ENCODE peak calls at places on chromosomes 2 and 18, in four cellular contexts. Z, D, I and V are unnamed samples.

GRCh38 chr2:65231121-65231520 is 3.5 kb downstream of the ACTR2 start:
- DNase-seq in Z (no peak), D (no peak), I (no peak), V (no peak)

GRCh38 chr2:169146220-169146619 is 76.9 kb downstream of the DHRS9 start:
- DNase-seq in Z (no peak), D (no peak), I (no peak), V (no peak)

GRCh38 chr18:3703732-3704176 is 253.8 kb downstream of the TGIF1 start:
- DNase-seq in Z (peak; percentile 54), D (peak; percentile 63), I (peak; percentile 81), V (peak; percentile 56)

GRCh38 chr2:218301176-218301819 is 9.0 kb upstream of the TMBIM1 start:
- DNase-seq in Z (peak; percentile 87), D (peak; percentile 90), I (peak; percentile 96), V (peak; percentile 77)

GRCh38 chr2:174780191-174780590 is 15.9 kb upstream of the CHRNA1 start:
- DNase-seq in Z (no peak), D (no peak), I (no peak), V (no peak)

GRCh38 chr2:17758123-17758522 is 4.2 kb downstream of the GEN1 start:
- DNase-seq in Z (no peak), D (no peak), I (no peak), V (no peak)

GRCh38 chr2:43460141-43460540 is 135.7 kb downstream of the THADA start:
- DNase-seq in Z (no peak), D (no peak), I (no peak), V (no peak)

GRCh38 chr2:37379881-37380296 is 35.5 kb downstream of the QPCT start:
- DNase-seq in Z (no peak), D (no peak), I (no peak), V (no peak)

GRCh38 chr2:211033765-211034164 is 477.4 kb downstream of the CPS1 start:
- DNase-seq in Z (peak; percentile 22), D (no peak), I (peak; percentile 70), V (peak; percentile 50)

GRCh38 chr2:69036926-69037325 is 23.9 kb downstream of the ANTXR1 start:
- DNase-seq in Z (no peak), D (no peak), I (no peak), V (no peak)

GRCh38 chr2:225103737-225104141 is 61.5 kb upstream of the DOCK10 start:
- DNase-seq in Z (no peak), D (no peak), I (no peak), V (no peak)

GRCh38 chr2:152505495-152505906 is 170.5 kb downstream of the FMNL2 start:
- DNase-seq in Z (no peak), D (no peak), I (no peak), V (no peak)

GRCh38 chr2:157783180-157783579 is 93.0 kb downstream of the ACVR1 start:
- DNase-seq in Z (no peak), D (no peak), I (no peak), V (no peak)

GRCh38 chr2:157785200-157785599 is 90.9 kb downstream of the ACVR1 start:
- DNase-seq in Z (peak; percentile 74), D (no peak), I (no peak), V (peak; percentile 42)

GRCh38 chr2:157784169-157784822 is 91.8 kb downstream of the ACVR1 start:
- DNase-seq in Z (no peak), D (no peak), I (peak; percentile 49), V (no peak)

GRCh38 chr2:157785866-157786662 is 90.1 kb downstream of the ACVR1 start:
- DNase-seq in Z (peak; percentile 41), D (no peak), I (no peak), V (peak; percentile 10)

GRCh38 chr2:157784823-157785175 is 91.3 kb downstream of the ACVR1 start:
- DNase-seq in Z (no peak), D (no peak), I (no peak), V (no peak)
- H3K27ac ChIP-seq in Z (no peak overlapping the region), D (no peak overlapping the region), I (peak overlapping the region; percentile 57), V (no peak overlapping the region)

GRCh38 chr2:86066007-86066578 is 39.6 kb downstream of the POLR1A start:
- DNase-seq in Z (no peak), D (no peak), I (no peak), V (no peak)

GRCh38 chr2:86069091-86069685 is 36.5 kb downstream of the POLR1A start:
- DNase-seq in Z (no peak), D (no peak), I (no peak), V (peak; percentile 69)

GRCh38 chr2:86066915-86067314 is 38.8 kb downstream of the POLR1A start:
- DNase-seq in Z (no peak), D (no peak), I (no peak), V (no peak)

GRCh38 chr2:86069783-86070339 is 35.8 kb downstream of the POLR1A start:
- DNase-seq in Z (no peak), D (no peak), I (no peak), V (no peak)

GRCh38 chr2:86068098-86069047 is 37.3 kb downstream of the POLR1A start:
- DNase-seq in Z (no peak), D (no peak), I (no peak), V (peak; percentile 86)
- H3K27ac ChIP-seq in Z (no peak overlapping the region), D (no peak overlapping the region), I (no peak overlapping the region), V (peak overlapping the region; percentile 40)

GRCh38 chr18:39675916-39676315 is 2110.3 kb upstream of the CELF4 start:
- DNase-seq in Z (no peak), D (no peak), I (no peak), V (no peak)
- H3K27ac ChIP-seq in Z (no peak overlapping the region), D (no peak overlapping the region), I (no peak overlapping the region), V (no peak overlapping the region)

DNA sequence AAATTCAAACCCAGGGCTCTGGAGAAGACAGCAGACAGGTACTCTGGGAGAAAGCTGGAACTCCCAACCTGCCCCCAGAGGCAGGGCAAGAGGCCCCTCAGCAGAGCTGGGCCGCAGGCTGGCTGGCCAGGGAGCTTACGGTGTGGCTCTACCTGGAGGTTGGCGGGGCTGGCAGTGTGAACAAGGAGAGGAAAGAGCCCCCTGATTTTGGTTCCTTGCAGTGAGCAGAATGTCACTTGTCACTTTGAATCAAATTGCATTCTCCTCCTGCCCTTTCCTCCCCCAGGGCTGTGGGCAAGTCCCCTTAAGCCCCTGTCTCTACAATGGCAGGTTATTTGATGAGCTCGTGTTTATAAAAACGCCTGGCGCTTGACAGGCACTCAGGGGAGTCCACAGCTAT is 32.6 kb downstream of the MYO7B start:
- DNase-seq in Z (no peak), D (no peak), I (no peak), V (no peak)
- H3K27ac ChIP-seq in Z (no peak overlapping the region), D (no peak overlapping the region), I (no peak overlapping the region), V (no peak overlapping the region)

DNA sequence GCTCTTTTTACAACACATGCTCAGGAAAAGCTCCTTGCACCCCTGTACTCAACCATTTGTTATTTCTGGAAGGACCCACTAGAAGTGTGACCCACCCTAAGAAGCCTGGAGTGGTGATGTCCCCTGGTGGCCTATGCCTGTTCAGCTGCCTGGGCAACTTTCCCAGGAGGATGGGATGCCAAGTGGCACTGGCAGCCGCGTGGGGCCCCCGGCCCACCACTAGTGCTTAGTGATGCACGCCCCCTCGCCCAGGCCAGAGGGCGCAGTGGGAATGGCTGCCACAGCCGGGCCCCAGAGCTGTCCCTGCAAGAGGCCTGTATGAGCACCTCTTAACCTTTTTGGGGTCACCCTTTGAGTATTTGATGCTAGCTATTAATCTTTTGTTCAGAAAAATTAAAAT is 18.1 kb downstream of the IMPA2 start:
- DNase-seq in Z (no peak), D (no peak), I (no peak), V (no peak)
- H3K27ac ChIP-seq in Z (no peak overlapping the region), D (no peak overlapping the region), I (no peak overlapping the region), V (no peak overlapping the region)